ENCODE peak calls at places on chromosomes 16 and 17, in six cellular contexts. H is left ventricle myocardium inferior; X is CD8-positive, alpha-beta T cell; N is GM23338; P is gastrocnemius medialis; U is SK-N-SH. B is an unnamed sample.

GRCh38 chr16:66605177-66605999 is 884 bp downstream of the CMTM3 start:
- DNase-seq in N (peak), X (peak), H (peak), U (peak), P (no peak), B (peak)

GRCh38 chr17:17022011-17022800 is 20.1 kb upstream of the MPRIP start:
- DNase-seq in X (no peak), U (no peak), N (no peak), P (no peak), H (peak), B (peak)

GRCh38 chr17:5019475-5019956 is 15.7 kb downstream of the SLC52A1 start:
- DNase-seq in H (no peak), U (peak), N (peak), X (peak), P (no peak), B (no peak)

GRCh38 chr16:85151603-85152413 is 39.5 kb upstream of the CIBAR2 start:
- DNase-seq in P (peak), X (no peak), H (peak), N (no peak), U (peak), B (peak)

GRCh38 chr17:17691468-17692263 is 10.4 kb downstream of the RAI1 start:
- DNase-seq in X (no peak), P (no peak), U (no peak), H (no peak), N (no peak), B (no peak)

GRCh38 chr16:90008708-90009145 is 10.5 kb downstream of the DBNDD1 start:
- DNase-seq in P (no peak), H (no peak), X (peak), U (no peak), N (no peak), B (no peak)

GRCh38 chr17:58351182-58351581 is 819 bp downstream of the SUPT4H1 start:
- DNase-seq in H (no peak), X (no peak), P (no peak), N (no peak), U (no peak), B (no peak)

GRCh38 chr16:21104124-21104860 is 46.4 kb downstream of the DNAH3 start:
- DNase-seq in N (no peak), X (no peak), P (no peak), H (no peak), U (peak), B (no peak)

GRCh38 chr17:29977836-29978235 is 36.4 kb downstream of the EFCAB5 start:
- DNase-seq in U (no peak), H (no peak), N (no peak), P (no peak), X (no peak), B (no peak)

GRCh38 chr16:28494141-28494851 is at the start of gene APOBR:
- DNase-seq in X (peak), P (no peak), U (no peak), N (no peak), H (peak), B (peak)

GRCh38 chr16:22670551-22670970 is 143.4 kb upstream of the HS3ST2 start:
- DNase-seq in X (no peak), P (peak), U (peak), N (peak), H (no peak), B (no peak)

GRCh38 chr16:80689487-80689886 is 114.9 kb downstream of the CDYL2 start:
- DNase-seq in P (no peak), N (no peak), U (no peak), H (no peak), X (no peak), B (no peak)

GRCh38 chr16:31874354-31875111 is 926 bp downstream of the ZNF267 start:
- DNase-seq in U (peak), N (no peak), H (no peak), X (no peak), P (no peak), B (no peak)

GRCh38 chr17:73600103-73600871 is 44.0 kb downstream of the SDK2 start:
- DNase-seq in X (no peak), U (peak), N (no peak), H (no peak), P (no peak), B (no peak)

GRCh38 chr16:48366165-48367093 is 18.8 kb downstream of the SIAH1 start:
- DNase-seq in P (peak), N (peak), H (no peak), U (peak), X (peak), B (no peak)

GRCh38 chr16:86457621-86458456 is 52.5 kb upstream of the FOXF1 start:
- DNase-seq in X (no peak), N (no peak), P (no peak), U (no peak), H (no peak), B (peak)

GRCh38 chr17:49963277-49963625 is 5.7 kb upstream of the DLX4 start:
- DNase-seq in N (peak), H (no peak), X (no peak), P (no peak), U (no peak), B (no peak)

GRCh38 chr17:15213381-15214087 is 51.6 kb downstream of the PMP22 start:
- DNase-seq in U (peak), X (no peak), N (peak), H (no peak), P (no peak), B (no peak)

GRCh38 chr17:75557075-75557851 is 30.3 kb upstream of the MYO15B start:
- DNase-seq in X (no peak), N (no peak), P (no peak), U (peak), H (no peak), B (no peak)

GRCh38 chr16:51814617-51815016 is 663.5 kb upstream of the SALL1 start:
- DNase-seq in N (no peak), H (no peak), U (no peak), X (no peak), P (no peak), B (no peak)

GRCh38 chr16:77945126-77945525 is 77.2 kb upstream of the CLEC3A start:
- DNase-seq in H (no peak), U (no peak), P (no peak), X (no peak), N (no peak), B (no peak)

GRCh38 chr17:67585077-67585602 is 132.6 kb upstream of the NOL11 start:
- DNase-seq in P (no peak), X (no peak), H (no peak), U (no peak), N (no peak), B (no peak)

GRCh38 chr16:50683689-50684374 is 2.7 kb upstream of the SNX20 start:
- DNase-seq in X (peak), H (no peak), U (no peak), P (no peak), N (no peak), B (no peak)

GRCh38 chr17:46193626-46194392 is 580 bp upstream of the KANSL1 start:
- DNase-seq in U (peak), X (peak), N (peak), P (peak), H (peak), B (peak)

GRCh38 chr17:46192211-46192483 is 1.1 kb downstream of the KANSL1 start:
- DNase-seq in U (no peak), P (no peak), X (no peak), H (no peak), N (no peak), B (no peak)

GRCh38 chr17:46194393-46195216 is 1.4 kb upstream of the KANSL1 start:
- DNase-seq in U (peak), H (no peak), X (peak), N (peak), P (no peak), B (no peak)

GRCh38 chr17:46192484-46193245 is 564 bp downstream of the KANSL1 start:
- DNase-seq in H (peak), X (peak), P (peak), N (peak), U (peak), B (peak)

DNA sequence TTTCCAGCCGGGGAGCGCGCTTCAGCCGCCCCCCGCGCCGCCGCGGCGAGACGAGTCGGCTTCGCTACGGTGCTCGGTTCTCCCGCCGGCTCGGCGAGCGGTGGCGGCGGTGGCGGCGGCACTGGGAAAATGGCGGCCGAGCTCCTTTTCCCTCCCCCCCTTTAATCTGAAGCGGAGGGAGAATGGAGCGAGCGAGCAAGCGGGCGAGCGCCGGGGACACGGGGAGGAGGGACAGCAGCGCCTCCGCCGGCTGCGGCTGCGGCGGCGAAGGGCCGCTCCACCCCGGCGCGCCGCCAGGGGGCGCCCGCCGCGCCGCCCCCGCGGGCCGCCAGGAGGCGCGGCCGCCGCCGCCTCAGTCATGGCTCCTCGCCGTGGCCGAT is at the start of gene KANSL1:
- DNase-seq in P (peak), U (peak), H (peak), N (peak), X (peak), B (peak)
- TF ChIP-seq CTCF in P (no peak), U (no peak), H (peak), N (no peak), X (no peak), B (peak)

DNA sequence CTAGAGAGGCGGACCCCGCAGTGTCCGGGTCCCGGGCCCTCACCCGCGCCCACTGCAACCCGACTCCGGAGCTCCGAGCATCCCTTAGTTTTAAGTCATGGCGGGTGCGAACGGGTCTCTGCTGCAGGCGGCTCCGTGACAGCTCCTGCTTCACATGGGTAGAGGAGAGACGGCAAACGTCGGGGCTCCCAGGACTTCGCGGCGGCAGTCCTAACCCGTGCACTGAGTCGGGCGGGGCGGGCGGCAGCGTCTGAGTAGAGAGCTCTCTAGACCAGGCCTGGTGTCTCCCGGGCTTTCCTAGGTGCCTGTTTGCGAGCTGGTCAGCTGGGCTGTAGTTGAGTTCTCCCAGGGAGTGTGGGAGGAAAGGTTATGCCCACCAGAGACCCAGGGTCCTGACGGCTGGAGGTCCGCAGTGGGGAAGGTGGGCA is 345 bp downstream of the TSC2 start:
- DNase-seq in H (no peak), N (no peak), U (no peak), X (no peak), P (no peak), B (no peak)
- H3K27ac ChIP-seq in H (peak), N (no peak), U (peak), X (peak), P (peak), B (peak)

DNA sequence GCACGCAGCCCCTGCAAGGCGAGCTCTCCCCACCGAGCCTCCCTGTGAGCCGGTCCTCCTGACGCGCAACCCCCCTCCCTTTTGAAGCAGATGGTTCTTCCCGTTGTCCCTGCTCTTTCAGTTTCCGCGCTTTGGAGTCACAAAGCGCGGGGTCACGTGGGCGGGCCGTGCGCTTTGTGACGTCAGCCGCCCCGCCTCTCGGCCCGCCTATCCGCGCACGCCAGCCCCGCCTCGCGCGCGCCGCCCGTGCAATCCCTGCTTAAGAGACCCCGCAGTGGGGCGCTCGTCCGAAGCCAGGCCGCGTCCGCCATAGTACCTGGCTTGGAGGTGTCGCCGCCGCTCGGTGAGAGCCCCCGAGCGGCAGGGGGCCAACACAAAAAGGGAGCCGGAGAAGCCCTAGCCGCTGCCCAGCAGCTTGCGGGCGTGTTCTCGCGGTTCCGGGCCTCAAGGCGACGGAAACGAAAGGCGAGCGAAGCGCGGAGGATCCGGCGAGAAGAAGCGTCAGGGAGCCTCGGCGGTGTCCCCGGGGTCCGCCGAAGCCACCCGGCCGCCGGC is at the start of gene RBBP6:
- DNase-seq in U (peak), H (peak), N (peak), P (peak), X (peak), B (peak)
- TF ChIP-seq CTCF in U (peak), H (peak), N (no peak), P (no peak), X (peak), B (no peak)

GRCh38 chr16:30456302-30456701 is 10.6 kb upstream of the SEPHS2 start:
- DNase-seq in P (no peak), N (no peak), X (no peak), H (no peak), U (no peak), B (no peak)

GRCh38 chr16:30457256-30457655 is 11.6 kb upstream of the SEPHS2 start:
- DNase-seq in P (no peak), H (no peak), U (no peak), X (no peak), N (no peak), B (no peak)

GRCh38 chr16:30457743-30458560 is 12.3 kb upstream of the SEPHS2 start:
- DNase-seq in P (no peak), U (no peak), N (no peak), X (no peak), H (no peak), B (no peak)

GRCh38 chr16:30459456-30459855 is 13.1 kb upstream of the ITGAL start:
- DNase-seq in P (no peak), X (no peak), N (no peak), H (no peak), U (no peak), B (no peak)

DNA sequence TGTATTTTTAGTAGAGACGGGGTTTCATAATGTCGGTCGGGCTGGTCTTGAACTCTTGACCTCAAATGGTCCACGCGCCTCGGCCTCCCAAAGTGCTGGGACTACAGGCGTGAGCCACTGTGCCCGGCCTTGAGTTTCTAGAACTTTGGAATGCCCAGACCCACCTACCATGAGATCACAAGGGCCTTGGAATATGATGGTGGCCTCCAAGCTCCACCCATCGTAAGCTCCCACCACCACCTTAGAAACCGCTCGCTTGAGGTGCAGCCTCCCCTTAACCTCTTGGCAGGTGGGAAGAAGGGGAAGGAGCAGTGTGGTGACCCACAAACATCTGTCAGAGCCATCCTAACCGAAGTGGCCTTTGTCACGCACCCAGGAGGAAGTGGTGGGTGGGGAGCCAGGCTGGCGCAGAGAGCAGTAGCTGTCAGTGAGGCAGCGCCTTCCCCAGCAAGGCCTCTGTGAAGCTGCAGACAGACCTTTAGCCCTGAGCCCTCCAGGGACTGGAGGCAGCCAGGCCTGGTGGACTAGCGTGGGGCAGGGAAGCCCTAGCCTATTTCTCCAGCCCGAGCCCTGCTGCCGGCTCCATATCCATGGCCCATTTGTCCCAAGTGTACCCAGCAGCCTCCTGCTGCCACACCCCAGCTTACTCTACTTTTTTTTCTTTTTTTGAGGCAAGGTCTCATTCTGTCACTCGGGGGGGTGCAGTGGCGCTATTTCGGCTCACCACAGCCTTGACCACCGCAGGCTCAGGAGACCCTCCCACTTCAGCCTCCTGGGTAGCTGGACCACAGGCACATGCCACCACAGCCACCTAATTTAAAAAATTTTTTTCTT is 13.1 kb upstream of the SEPHS2 start:
- DNase-seq in P (peak), X (peak), H (peak), N (no peak), U (no peak), B (peak)
- H3K27ac ChIP-seq in P (no peak), X (peak), H (no peak), N (no peak), U (no peak), B (no peak)

GRCh38 chr17:77770331-77771105 is 188.0 kb upstream of the TNRC6C start:
- DNase-seq in H (no peak), N (no peak), P (no peak), X (no peak), U (no peak), B (peak)
- TF ChIP-seq CTCF in H (no peak), N (no peak), P (no peak), X (no peak), U (no peak), B (no peak)